ENCODE peak calls at places on chromosome 16, in ten cellular contexts. E, D, Q, W, Z, F, R, U, I and J are unnamed samples.
A peak's percentile ranks its signal among the peaks of the same experiment; 100 is the strongest.

GRCh38 chr16:23847938-23848337 is 12.2 kb downstream of the PRKCB start:
- DNase-seq in E (peak; percentile 76), D (no peak), Q (no peak), W (no peak), Z (no peak), F (peak; percentile 81), R (no peak), U (no peak), I (no peak), J (no peak)

GRCh38 chr16:88989852-88990547 is 13.0 kb upstream of the CBFA2T3 start:
- DNase-seq in E (no peak), D (no peak), Q (no peak), W (no peak), Z (no peak), F (no peak), R (no peak), U (no peak), I (no peak), J (no peak)

GRCh38 chr16:52812945-52813556 is 239.6 kb downstream of the CHD9NB start:
- DNase-seq in E (no peak), D (peak; percentile 42), Q (peak; percentile 68), W (peak; percentile 70), Z (no peak), F (no peak), R (no peak), U (no peak), I (peak; percentile 73), J (no peak)

GRCh38 chr16:7404217-7404616 is 71.6 kb downstream of the RBFOX1 start:
- DNase-seq in E (no peak), D (no peak), Q (no peak), W (no peak), Z (no peak), F (no peak), R (no peak), U (no peak), I (no peak), J (no peak)

GRCh38 chr16:65201446-65202010 is 79.7 kb upstream of the CDH11 start:
- DNase-seq in E (no peak), D (no peak), Q (no peak), W (peak; percentile 41), Z (no peak), F (no peak), R (no peak), U (no peak), I (no peak), J (no peak)

GRCh38 chr16:86167061-86167460 is 268.1 kb downstream of the IRF8 start:
- DNase-seq in E (no peak), D (no peak), Q (no peak), W (no peak), Z (no peak), F (no peak), R (no peak), U (no peak), I (no peak), J (no peak)

GRCh38 chr16:27168790-27169189 is 34.5 kb upstream of the KDM8 start:
- DNase-seq in E (no peak), D (no peak), Q (no peak), W (no peak), Z (no peak), F (no peak), R (no peak), U (no peak), I (no peak), J (no peak)

GRCh38 chr16:17416461-17417221 is 54.1 kb downstream of the XYLT1 start:
- DNase-seq in E (peak; percentile 86), D (no peak), Q (no peak), W (peak; percentile 40), Z (no peak), F (peak; percentile 86), R (no peak), U (no peak), I (no peak), J (no peak)

GRCh38 chr16:29807426-29808218 is 1.3 kb downstream of the MAZ start:
- DNase-seq in E (peak; percentile 94), D (peak; percentile 95), Q (peak; percentile 73), W (peak; percentile 96), Z (peak; percentile 91), F (peak; percentile 97), R (peak; percentile 70), U (peak; percentile 97), I (peak; percentile 82), J (no peak)

GRCh38 chr16:28311913-28312312 is 19.6 kb downstream of the SBK1 start:
- DNase-seq in E (no peak), D (no peak), Q (no peak), W (no peak), Z (no peak), F (no peak), R (no peak), U (no peak), I (no peak), J (no peak)

GRCh38 chr16:14682121-14682520 is 12.0 kb downstream of the PLA2G10 start:
- DNase-seq in E (no peak), D (no peak), Q (no peak), W (no peak), Z (no peak), F (no peak), R (no peak), U (no peak), I (no peak), J (no peak)

GRCh38 chr16:83345846-83346245 is 461.9 kb upstream of the HSBP1 start:
- DNase-seq in E (no peak), D (no peak), Q (no peak), W (no peak), Z (no peak), F (no peak), R (no peak), U (no peak), I (no peak), J (no peak)

GRCh38 chr16:87058728-87059250 is 258.4 kb downstream of the C16orf95 start:
- DNase-seq in E (no peak), D (no peak), Q (no peak), W (no peak), Z (no peak), F (no peak), R (no peak), U (no peak), I (no peak), J (no peak)

GRCh38 chr16:83328936-83329335 is 478.8 kb upstream of the HSBP1 start:
- DNase-seq in E (no peak), D (no peak), Q (no peak), W (no peak), Z (no peak), F (no peak), R (no peak), U (no peak), I (no peak), J (no peak)

GRCh38 chr16:55900616-55901393 is 25.6 kb upstream of the CES5A start:
- DNase-seq in E (no peak), D (no peak), Q (no peak), W (no peak), Z (no peak), F (no peak), R (no peak), U (no peak), I (no peak), J (peak; percentile 54)

GRCh38 chr16:50644730-50645129 is 36.4 kb downstream of the SNX20 start:
- DNase-seq in E (peak; percentile 55), D (peak; percentile 25), Q (peak; percentile 55), W (peak; percentile 60), Z (no peak), F (no peak), R (no peak), U (peak; percentile 34), I (peak; percentile 19), J (no peak)

GRCh38 chr16:89737341-89738071 is 16.2 kb downstream of the ZNF276 start:
- DNase-seq in E (no peak), D (no peak), Q (no peak), W (no peak), Z (no peak), F (no peak), R (no peak), U (no peak), I (no peak), J (no peak)

GRCh38 chr16:73019456-73020362 is 28.2 kb downstream of the ZFHX3 start:
- DNase-seq in E (peak; percentile 47), D (peak; percentile 89), Q (peak; percentile 63), W (peak; percentile 88), Z (no peak), F (no peak), R (no peak), U (peak; percentile 46), I (peak; percentile 45), J (no peak)

GRCh38 chr16:21283521-21284289 is 5.6 kb upstream of the CRYM start:
- DNase-seq in E (peak; percentile 68), D (peak; percentile 65), Q (no peak), W (peak; percentile 49), Z (no peak), F (peak; percentile 76), R (no peak), U (no peak), I (no peak), J (no peak)

GRCh38 chr16:12496181-12496580 is 307.5 kb downstream of the CPPED1 start:
- DNase-seq in E (no peak), D (no peak), Q (no peak), W (no peak), Z (no peak), F (no peak), R (no peak), U (no peak), I (no peak), J (no peak)
- H3K27ac ChIP-seq in E (no peak overlapping the region), D (no peak overlapping the region), Q (no peak overlapping the region), W (no peak overlapping the region), Z (no peak overlapping the region), F (no peak overlapping the region), R (no peak overlapping the region), U (no peak overlapping the region), I (no peak overlapping the region), J (no peak overlapping the region)

DNA sequence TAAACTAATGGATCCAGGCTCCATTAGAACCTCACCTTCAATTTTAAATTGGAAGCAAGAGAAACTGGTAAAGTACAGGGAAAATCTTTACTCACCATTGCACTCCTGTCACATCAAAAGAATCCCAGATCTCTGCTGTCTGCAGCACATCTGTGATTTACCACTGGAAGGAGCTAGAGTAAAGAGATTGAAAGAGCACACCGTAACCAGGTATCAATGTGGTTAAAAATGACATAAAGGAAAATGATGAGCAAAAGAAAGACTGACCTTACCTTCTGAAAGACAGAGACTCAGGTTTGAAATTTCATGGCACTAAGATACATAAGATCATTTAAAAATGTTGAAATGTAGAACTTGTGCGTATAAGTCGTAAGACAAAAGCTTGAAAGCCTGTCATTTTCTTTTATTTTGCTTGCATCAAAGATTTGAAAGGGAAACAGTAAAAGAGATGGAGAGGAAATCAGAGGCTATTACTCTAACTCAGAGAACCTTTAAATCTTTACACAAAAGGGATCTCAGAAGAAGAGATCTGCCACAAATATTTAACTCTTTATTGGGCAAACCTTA is 678.2 kb upstream of the GOT2 start:
- DNase-seq in E (no peak), D (peak; percentile 67), Q (peak; percentile 3), W (no peak), Z (no peak), F (no peak), R (no peak), U (no peak), I (no peak), J (no peak)
- TF ChIP-seq CTCF in E (no peak), D (peak; percentile 69), Q (no peak), W (no peak), Z (no peak), F (peak; percentile 22), R (no peak), U (no peak), I (no peak), J (no peak)

GRCh38 chr16:67458121-67458641 is 22.8 kb downstream of the ATP6V0D1 start:
- DNase-seq in E (no peak), D (no peak), Q (no peak), W (peak; percentile 33), Z (no peak), F (no peak), R (no peak), U (no peak), I (no peak), J (no peak)
- H3K27ac ChIP-seq in E (peak overlapping the region; percentile 96), D (no peak overlapping the region), Q (peak overlapping the region; percentile 53), W (peak overlapping the region; percentile 76), Z (peak overlapping the region; percentile 94), F (peak overlapping the region; percentile 85), R (peak overlapping the region; percentile 77), U (no peak overlapping the region), I (no peak overlapping the region), J (peak overlapping the region; percentile 81)

GRCh38 chr16:61946019-61946418 is 90.2 kb downstream of the CDH8 start:
- DNase-seq in E (no peak), D (no peak), Q (no peak), W (no peak), Z (no peak), F (no peak), R (no peak), U (no peak), I (no peak), J (no peak)
- TF ChIP-seq CTCF in E (no peak), D (no peak), Q (no peak), W (no peak), Z (no peak), F (no peak), R (no peak), U (no peak), I (no peak), J (no peak)